ENCODE peak calls at places on chromosome 15, in four cellular contexts. B is occipital lobe, R is T-helper 22 cell, Q is nucleus accumbens. U is an unnamed sample.

GRCh38 chr15:89550427-89550826 is 24.8 kb upstream of the TICRR start:
- DNase-seq in Q (no peak), B (no peak), R (no peak), U (no peak)

GRCh38 chr15:25250906-25251622 is 187.8 kb downstream of the UBE3A start:
- DNase-seq in B (no peak), Q (no peak), R (no peak), U (no peak)

GRCh38 chr15:74449066-74449465 is 11.9 kb downstream of the UBL7 start:
- DNase-seq in Q (no peak), B (no peak), R (no peak), U (no peak)

GRCh38 chr15:45268135-45268534 is 16.1 kb downstream of the SLC28A2 start:
- DNase-seq in R (no peak), B (no peak), Q (no peak), U (no peak)

GRCh38 chr15:73369073-73369694 is 426 bp upstream of the HCN4 start:
- DNase-seq in B (no peak), Q (no peak), R (no peak), U (no peak)

GRCh38 chr15:64837502-64837901 is 4.2 kb upstream of the PLEKHO2 start:
- DNase-seq in B (no peak), Q (no peak), R (no peak), U (peak)

GRCh38 chr15:95162967-95163531 is 931.7 kb downstream of the MCTP2 start:
- DNase-seq in B (peak), Q (no peak), R (no peak), U (no peak)

GRCh38 chr15:68823561-68823960 is 2.9 kb upstream of the ANP32A start:
- DNase-seq in R (no peak), B (no peak), Q (no peak), U (no peak)

GRCh38 chr15:41858756-41859155 is 20.1 kb downstream of the PLA2G4B start:
- DNase-seq in B (no peak), R (no peak), Q (no peak), U (no peak)

GRCh38 chr15:67820992-67821783 is 4.1 kb upstream of the SKOR1 start:
- DNase-seq in R (no peak), B (no peak), Q (no peak), U (no peak)

GRCh38 chr15:101068523-101068960 is 149.4 kb downstream of the LRRK1 start:
- DNase-seq in B (no peak), R (no peak), Q (no peak), U (no peak)

GRCh38 chr15:73800662-73801345 is 47.7 kb upstream of the INSYN1 start:
- DNase-seq in R (no peak), B (peak), Q (peak), U (peak)

GRCh38 chr15:70299931-70300858 is 202.5 kb upstream of the TLE3 start:
- DNase-seq in Q (no peak), B (no peak), R (peak), U (no peak)

GRCh38 chr15:25478313-25478712 is 39.5 kb upstream of the UBE3A start:
- DNase-seq in R (no peak), Q (no peak), B (no peak), U (no peak)